ENCODE peak calls at places on chromosomes 3 and 15, in five cellular contexts. O is T-helper 1 cell; T is NCI-H2171 treated with DMSO at 0.1 percent for 48 hours; K is activated CD4-positive, alpha-beta T cell treated with anti-CD3 and anti-CD28 coated beads for 4 hours; U is neural crest cell. N is an unnamed sample.
A peak's percentile ranks its signal among the peaks of the same experiment; 100 is the strongest.

GRCh38 chr3:194936659-194937058 is 251.0 kb downstream of the FAM43A start:
- DNase-seq in O (no peak), T (no peak), K (no peak), U (no peak), N (no peak)

GRCh38 chr3:180018588-180018987 is 18.1 kb downstream of the PEX5L start:
- DNase-seq in O (peak; percentile 1), T (no peak), K (no peak), U (no peak), N (no peak)

GRCh38 chr3:8490079-8490552 is 11.5 kb upstream of the LMCD1 start:
- DNase-seq in O (no peak), T (no peak), K (no peak), U (no peak), N (no peak)

GRCh38 chr3:179036226-179036625 is 35.4 kb downstream of the ZMAT3 start:
- DNase-seq in O (no peak), T (no peak), K (no peak), U (no peak), N (no peak)

GRCh38 chr3:79410617-79411016 is 357.2 kb downstream of the ROBO1 start:
- DNase-seq in O (no peak), T (no peak), K (no peak), U (no peak), N (no peak)

GRCh38 chr3:138078096-138078495 is 37.3 kb downstream of the DZIP1L start:
- DNase-seq in O (no peak), T (no peak), K (no peak), U (no peak), N (no peak)

GRCh38 chr15:57345584-57345983 is 30.7 kb upstream of the CGNL1 start:
- DNase-seq in O (no peak), T (no peak), K (no peak), U (no peak), N (no peak)

GRCh38 chr3:31945738-31946052 is 35.4 kb downstream of the OSBPL10 start:
- DNase-seq in O (no peak), T (no peak), K (no peak), U (no peak), N (no peak)

GRCh38 chr15:74242296-74242929 is 6.3 kb downstream of the CCDC33 start:
- DNase-seq in O (no peak), T (no peak), K (no peak), U (no peak), N (no peak)

N was measured in DMS 273 treated with DMSO at 0.1 percent for 48 hours.